ENCODE peak calls at places on chromosome 15, in five cellular contexts. O, B, V, Z and Y are unnamed samples.

GRCh38 chr15:78343431-78343830 is 3.3 kb downstream of the CRABP1 start:
- DNase-seq in O (no peak), B (no peak), V (no peak), Z (no peak), Y (no peak)

GRCh38 chr15:78739206-78739605 is 72.1 kb downstream of the ADAMTS7 start:
- DNase-seq in O (no peak), B (no peak), V (no peak), Z (no peak), Y (no peak)

GRCh38 chr15:90711842-90712241 is 5.3 kb upstream of the BLM start:
- DNase-seq in O (no peak), B (no peak), V (no peak), Z (no peak), Y (no peak)

GRCh38 chr15:90358124-90359033 is 6.3 kb downstream of the ZNF774 start:
- DNase-seq in O (no peak), B (peak; percentile 45), V (no peak), Z (peak; percentile 56), Y (no peak)

GRCh38 chr15:36914962-36915808 is 185.2 kb downstream of the MEIS2 start:
- DNase-seq in O (no peak), B (no peak), V (no peak), Z (peak; percentile 91), Y (no peak)

GRCh38 chr15:90871097-90871715 is 2.8 kb downstream of the FURIN start:
- DNase-seq in O (peak; percentile 71), B (peak; percentile 12), V (peak; percentile 61), Z (no peak), Y (no peak)

GRCh38 chr15:96341465-96342142 is 11.1 kb downstream of the NR2F2 start:
- DNase-seq in O (peak; percentile 40), B (peak; percentile 6), V (no peak), Z (peak; percentile 51), Y (no peak)

GRCh38 chr15:37096878-37097568 is 3.3 kb downstream of the MEIS2 start:
- DNase-seq in O (no peak), B (no peak), V (no peak), Z (peak; percentile 47), Y (no peak)

GRCh38 chr15:39270976-39271375 is 309.9 kb upstream of the THBS1 start:
- DNase-seq in O (no peak), B (peak; percentile 97), V (no peak), Z (peak; percentile 75), Y (no peak)

GRCh38 chr15:75042730-75043508 is 19.5 kb downstream of the PPCDC start:
- DNase-seq in O (peak; percentile 91), B (peak; percentile 22), V (peak; percentile 73), Z (peak; percentile 48), Y (peak; percentile 43)

GRCh38 chr15:71237456-71238188 is 122.4 kb downstream of the THSD4 start:
- DNase-seq in O (peak; percentile 81), B (peak; percentile 99), V (no peak), Z (peak; percentile 97), Y (no peak)

GRCh38 chr15:63827113-63827512 is 6.6 kb downstream of the HERC1 start:
- DNase-seq in O (no peak), B (no peak), V (no peak), Z (no peak), Y (no peak)

GRCh38 chr15:89389841-89390603 is 55.4 kb upstream of the POLG start:
- DNase-seq in O (no peak), B (no peak), V (no peak), Z (no peak), Y (no peak)

GRCh38 chr15:65376767-65377104 is 1.1 kb downstream of the IGDCC3 start:
- DNase-seq in O (no peak), B (no peak), V (peak; percentile 52), Z (peak; percentile 22), Y (no peak)

GRCh38 chr15:87561641-87562040 is 694.9 kb downstream of the NTRK3 start:
- DNase-seq in O (no peak), B (no peak), V (no peak), Z (no peak), Y (no peak)

GRCh38 chr15:73888224-73889041 is 15.1 kb downstream of the TBC1D21 start:
- DNase-seq in O (no peak), B (no peak), V (no peak), Z (no peak), Y (no peak)

GRCh38 chr15:83323296-83323711 is 38.8 kb upstream of the BNC1 start:
- DNase-seq in O (no peak), B (peak; percentile 95), V (no peak), Z (peak; percentile 93), Y (peak; percentile 36)

GRCh38 chr15:88834211-88834812 is 31.1 kb downstream of the ACAN start:
- DNase-seq in O (peak; percentile 45), B (peak; percentile 21), V (peak; percentile 73), Z (peak; percentile 74), Y (peak; percentile 30)

GRCh38 chr15:31300208-31300661 is 26.4 kb upstream of the KLF13 start:
- DNase-seq in O (no peak), B (no peak), V (peak; percentile 87), Z (no peak), Y (no peak)

GRCh38 chr15:47812436-47813109 is 95.3 kb downstream of the SEMA6D start:
- DNase-seq in O (no peak), B (peak; percentile 57), V (no peak), Z (peak; percentile 47), Y (no peak)

GRCh38 chr15:67999320-68000100 is 54.6 kb upstream of the PIAS1 start:
- DNase-seq in O (no peak), B (no peak), V (no peak), Z (no peak), Y (no peak)

GRCh38 chr15:101368868-101369642 is 74.0 kb upstream of the SNRPA1 start:
- DNase-seq in O (no peak), B (no peak), V (no peak), Z (no peak), Y (no peak)

GRCh38 chr15:74540135-74540760 is 772 bp upstream of the ARID3B start:
- DNase-seq in O (no peak), B (no peak), V (no peak), Z (no peak), Y (no peak)

GRCh38 chr15:44782516-44782915 is 46.2 kb downstream of the TRIM69 start:
- DNase-seq in O (no peak), B (no peak), V (no peak), Z (no peak), Y (no peak)

GRCh38 chr15:96234109-96234892 is 96.2 kb upstream of the NR2F2 start:
- DNase-seq in O (no peak), B (no peak), V (no peak), Z (peak; percentile 47), Y (no peak)

GRCh38 chr15:45522931-45523331 is 376 bp upstream of the SLC30A4 start:
- DNase-seq in O (no peak), B (peak; percentile 13), V (no peak), Z (no peak), Y (no peak)

GRCh38 chr15:33310481-33311311 is at the start of gene RYR3:
- DNase-seq in O (peak; percentile 27), B (peak; percentile 7), V (peak; percentile 69), Z (peak; percentile 30), Y (peak; percentile 22)

GRCh38 chr15:69996321-69996720 is 101.4 kb downstream of the TLE3 start:
- DNase-seq in O (no peak), B (no peak), V (no peak), Z (no peak), Y (no peak)

GRCh38 chr15:38130200-38130567 is 122.5 kb upstream of the SPRED1 start:
- DNase-seq in O (no peak), B (no peak), V (no peak), Z (peak; percentile 43), Y (no peak)

GRCh38 chr15:84858231-84858630 is 26.2 kb upstream of the SLC28A1 start:
- DNase-seq in O (no peak), B (no peak), V (no peak), Z (no peak), Y (no peak)

GRCh38 chr15:66943456-66944095 is 121.8 kb upstream of the SMAD3 start:
- DNase-seq in O (peak; percentile 66), B (no peak), V (no peak), Z (no peak), Y (no peak)
- TF ChIP-seq CTCF in O (no peak), B (no peak), V (no peak), Z (no peak), Y (no peak)

GRCh38 chr15:55257933-55258332 is 31.7 kb downstream of the RAB27A start:
- DNase-seq in O (no peak), B (no peak), V (no peak), Z (no peak), Y (no peak)
- TF ChIP-seq CTCF in O (no peak), B (no peak), V (no peak), Z (no peak), Y (no peak)

GRCh38 chr15:26020871-26021270 is 157.7 kb upstream of the ATP10A start:
- DNase-seq in O (no peak), B (no peak), V (no peak), Z (no peak), Y (no peak)

GRCh38 chr15:26024241-26024640 is 161.1 kb upstream of the ATP10A start:
- DNase-seq in O (no peak), B (no peak), V (no peak), Z (no peak), Y (no peak)

GRCh38 chr15:26023231-26023630 is 160.1 kb upstream of the ATP10A start:
- DNase-seq in O (no peak), B (no peak), V (no peak), Z (no peak), Y (no peak)

GRCh38 chr15:26028086-26028740 is 165.1 kb upstream of the ATP10A start:
- DNase-seq in O (no peak), B (no peak), V (no peak), Z (no peak), Y (no peak)

GRCh38 chr15:26023691-26024090 is 160.6 kb upstream of the ATP10A start:
- DNase-seq in O (no peak), B (no peak), V (no peak), Z (no peak), Y (no peak)
- TF ChIP-seq CTCF in O (no peak), B (no peak), V (no peak), Z (no peak), Y (no peak)

DNA sequence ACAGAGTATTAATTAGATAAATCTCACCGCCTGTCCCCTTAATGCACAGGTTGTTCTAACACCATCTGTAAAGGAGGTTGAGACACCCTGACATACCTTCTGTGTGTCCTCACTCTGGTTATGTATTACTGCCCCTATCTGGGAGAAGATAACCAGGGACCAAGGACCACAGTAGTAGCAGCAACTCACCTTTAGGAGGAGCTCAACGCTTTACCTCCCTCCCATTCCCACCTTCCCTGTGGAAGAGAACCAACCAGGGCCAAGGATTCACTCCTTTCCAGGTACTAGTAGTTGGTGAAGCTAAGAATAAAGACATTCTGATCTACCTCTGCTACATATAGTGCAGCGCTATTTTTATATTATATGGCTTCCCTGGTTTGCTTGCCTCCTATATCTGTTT is 232.6 kb downstream of the MEX3B start:
- DNase-seq in O (no peak), B (no peak), V (no peak), Z (no peak), Y (no peak)
- TF ChIP-seq CTCF in O (no peak), B (peak; percentile 38), V (no peak), Z (no peak), Y (peak; percentile 49)